ENCODE peak calls at places on chromosome 5, in five cellular contexts. One of them, this sample, is unnamed.

GRCh38 chr5:92939428-92939827 is 641.6 kb downstream of the NR2F1-AS1 start:
- DNase-seq in HL-60: no peak
- DNase-seq in cardiac fibroblast: no peak
- DNase-seq in dorsolateral prefrontal cortex: no peak
- DNase-seq in brain microvascular endothelial cell: no peak
- DNase-seq in this sample: no peak

GRCh38 chr5:111948517-111948916 is 191.5 kb upstream of the NREP start:
- DNase-seq in HL-60: no peak
- DNase-seq in cardiac fibroblast: peak
- DNase-seq in dorsolateral prefrontal cortex: no peak
- DNase-seq in brain microvascular endothelial cell: peak
- DNase-seq in this sample: no peak

GRCh38 chr5:123785160-123786001 is 273.4 kb downstream of the CSNK1G3 start:
- DNase-seq in HL-60: no peak
- DNase-seq in cardiac fibroblast: peak
- DNase-seq in dorsolateral prefrontal cortex: no peak
- DNase-seq in brain microvascular endothelial cell: peak
- DNase-seq in this sample: no peak

GRCh38 chr5:87347272-87347671 is 65.5 kb downstream of the CCNH start:
- DNase-seq in HL-60: no peak
- DNase-seq in cardiac fibroblast: no peak
- DNase-seq in dorsolateral prefrontal cortex: no peak
- DNase-seq in brain microvascular endothelial cell: no peak
- DNase-seq in this sample: no peak

GRCh38 chr5:112854651-112855050 is 6.4 kb upstream of the SRP19 start:
- DNase-seq in HL-60: no peak
- DNase-seq in cardiac fibroblast: no peak
- DNase-seq in dorsolateral prefrontal cortex: no peak
- DNase-seq in brain microvascular endothelial cell: no peak
- DNase-seq in this sample: no peak

GRCh38 chr5:35899805-35900204 is 38.6 kb downstream of the CAPSL start:
- DNase-seq in HL-60: no peak
- DNase-seq in cardiac fibroblast: no peak
- DNase-seq in dorsolateral prefrontal cortex: no peak
- DNase-seq in brain microvascular endothelial cell: no peak
- DNase-seq in this sample: no peak

GRCh38 chr5:142219146-142219545 is 105.7 kb downstream of the SPRY4 start:
- DNase-seq in HL-60: no peak
- DNase-seq in cardiac fibroblast: no peak
- DNase-seq in dorsolateral prefrontal cortex: no peak
- DNase-seq in brain microvascular endothelial cell: no peak
- DNase-seq in this sample: no peak

GRCh38 chr5:77076961-77077820 is 9.9 kb downstream of the ZBED3 start:
- DNase-seq in HL-60: peak
- DNase-seq in cardiac fibroblast: peak
- DNase-seq in dorsolateral prefrontal cortex: peak
- DNase-seq in brain microvascular endothelial cell: peak
- DNase-seq in this sample: peak

GRCh38 chr5:96657068-96657467 is 5.1 kb upstream of the CAST start:
- DNase-seq in HL-60: peak
- DNase-seq in cardiac fibroblast: peak
- DNase-seq in dorsolateral prefrontal cortex: no peak
- DNase-seq in brain microvascular endothelial cell: peak
- DNase-seq in this sample: no peak

GRCh38 chr5:107665036-107665435 is 5.7 kb downstream of the EFNA5 start:
- DNase-seq in HL-60: no peak
- DNase-seq in cardiac fibroblast: no peak
- DNase-seq in dorsolateral prefrontal cortex: no peak
- DNase-seq in brain microvascular endothelial cell: no peak
- DNase-seq in this sample: no peak

GRCh38 chr5:151571270-151572173 is 19.6 kb downstream of the FAT2 start:
- DNase-seq in HL-60: no peak
- DNase-seq in cardiac fibroblast: no peak
- DNase-seq in dorsolateral prefrontal cortex: no peak
- DNase-seq in brain microvascular endothelial cell: no peak
- DNase-seq in this sample: no peak

GRCh38 chr5:41532485-41532884 is 22.1 kb upstream of the PLCXD3 start:
- DNase-seq in HL-60: no peak
- DNase-seq in cardiac fibroblast: no peak
- DNase-seq in dorsolateral prefrontal cortex: no peak
- DNase-seq in brain microvascular endothelial cell: no peak
- DNase-seq in this sample: no peak
- TF ChIP-seq CTCF in HL-60: no peak
- TF ChIP-seq CTCF in cardiac fibroblast: no peak
- TF ChIP-seq CTCF in dorsolateral prefrontal cortex: no peak
- TF ChIP-seq CTCF in brain microvascular endothelial cell: no peak
- TF ChIP-seq CTCF in this sample: no peak

GRCh38 chr5:140791111-140791510 is 3.5 kb upstream of the PCDHA2 start:
- DNase-seq in HL-60: peak
- DNase-seq in cardiac fibroblast: no peak
- DNase-seq in dorsolateral prefrontal cortex: no peak
- DNase-seq in brain microvascular endothelial cell: no peak
- DNase-seq in this sample: no peak

GRCh38 chr5:140794594-140795258 is at the start of gene PCDHA2:
- DNase-seq in HL-60: no peak
- DNase-seq in cardiac fibroblast: no peak
- DNase-seq in dorsolateral prefrontal cortex: no peak
- DNase-seq in brain microvascular endothelial cell: no peak
- DNase-seq in this sample: no peak

GRCh38 chr5:140796718-140797095 is 2.1 kb downstream of the PCDHA2 start:
- DNase-seq in HL-60: no peak
- DNase-seq in cardiac fibroblast: no peak
- DNase-seq in dorsolateral prefrontal cortex: no peak
- DNase-seq in brain microvascular endothelial cell: no peak
- DNase-seq in this sample: no peak

GRCh38 chr5:140800816-140801493 is at the start of gene PCDHA3:
- DNase-seq in HL-60: no peak
- DNase-seq in cardiac fibroblast: peak
- DNase-seq in dorsolateral prefrontal cortex: no peak
- DNase-seq in brain microvascular endothelial cell: no peak
- DNase-seq in this sample: no peak

GRCh38 chr5:140795259-140795641 is 598 bp downstream of the PCDHA2 start:
- DNase-seq in HL-60: no peak
- DNase-seq in cardiac fibroblast: peak
- DNase-seq in dorsolateral prefrontal cortex: no peak
- DNase-seq in brain microvascular endothelial cell: no peak
- DNase-seq in this sample: no peak
- TF ChIP-seq CTCF in HL-60: no peak
- TF ChIP-seq CTCF in cardiac fibroblast: peak
- TF ChIP-seq CTCF in dorsolateral prefrontal cortex: peak
- TF ChIP-seq CTCF in brain microvascular endothelial cell: peak
- TF ChIP-seq CTCF in this sample: peak

GRCh38 chr5:109374625-109375024 is 35.1 kb downstream of the PJA2 start:
- DNase-seq in HL-60: no peak
- DNase-seq in cardiac fibroblast: no peak
- DNase-seq in dorsolateral prefrontal cortex: no peak
- DNase-seq in brain microvascular endothelial cell: no peak
- DNase-seq in this sample: no peak
- TF ChIP-seq CTCF in HL-60: no peak
- TF ChIP-seq CTCF in cardiac fibroblast: no peak
- TF ChIP-seq CTCF in dorsolateral prefrontal cortex: no peak
- TF ChIP-seq CTCF in brain microvascular endothelial cell: peak
- TF ChIP-seq CTCF in this sample: no peak

DNA sequence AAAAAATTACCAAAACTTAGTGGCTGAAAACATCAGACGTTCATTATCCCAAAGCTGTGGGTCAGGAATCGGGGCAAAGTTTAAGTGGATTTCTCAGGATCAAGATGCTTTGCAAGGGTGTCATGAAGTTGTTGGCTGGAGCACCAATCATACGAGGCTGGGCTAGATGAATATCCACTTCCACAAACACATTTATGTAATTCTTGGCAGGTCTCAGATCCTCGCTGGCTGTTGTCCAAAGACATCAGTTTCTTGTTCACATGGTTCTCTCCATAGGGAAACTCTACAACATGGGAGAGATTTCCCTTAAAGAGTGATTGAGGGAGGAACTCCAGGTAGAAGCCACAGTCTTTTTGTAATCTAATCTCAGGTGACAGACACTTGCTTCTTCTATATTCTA is 20.2 kb upstream of the CCDC192 start:
- DNase-seq in HL-60: no peak
- DNase-seq in cardiac fibroblast: peak
- DNase-seq in dorsolateral prefrontal cortex: no peak
- DNase-seq in brain microvascular endothelial cell: peak
- DNase-seq in this sample: no peak
- TF ChIP-seq CTCF in HL-60: no peak
- TF ChIP-seq CTCF in cardiac fibroblast: no peak
- TF ChIP-seq CTCF in dorsolateral prefrontal cortex: no peak
- TF ChIP-seq CTCF in brain microvascular endothelial cell: no peak
- TF ChIP-seq CTCF in this sample: no peak

GRCh38 chr5:170338272-170338671 is 40.7 kb upstream of the LCP2 start:
- DNase-seq in HL-60: no peak
- DNase-seq in cardiac fibroblast: no peak
- DNase-seq in dorsolateral prefrontal cortex: no peak
- DNase-seq in brain microvascular endothelial cell: no peak
- DNase-seq in this sample: no peak

GRCh38 chr5:170339780-170340167 is 42.2 kb upstream of the LCP2 start:
- DNase-seq in HL-60: no peak
- DNase-seq in cardiac fibroblast: no peak
- DNase-seq in dorsolateral prefrontal cortex: no peak
- DNase-seq in brain microvascular endothelial cell: no peak
- DNase-seq in this sample: no peak

GRCh38 chr5:170337055-170337454 is 39.5 kb upstream of the LCP2 start:
- DNase-seq in HL-60: no peak
- DNase-seq in cardiac fibroblast: no peak
- DNase-seq in dorsolateral prefrontal cortex: no peak
- DNase-seq in brain microvascular endothelial cell: no peak
- DNase-seq in this sample: no peak

GRCh38 chr5:170341545-170341944 is 44.0 kb upstream of the LCP2 start:
- DNase-seq in HL-60: no peak
- DNase-seq in cardiac fibroblast: no peak
- DNase-seq in dorsolateral prefrontal cortex: no peak
- DNase-seq in brain microvascular endothelial cell: no peak
- DNase-seq in this sample: no peak

GRCh38 chr5:170338933-170339779 is 41.6 kb upstream of the LCP2 start:
- DNase-seq in HL-60: peak
- DNase-seq in cardiac fibroblast: no peak
- DNase-seq in dorsolateral prefrontal cortex: no peak
- DNase-seq in brain microvascular endothelial cell: no peak
- DNase-seq in this sample: no peak
- TF ChIP-seq CTCF in HL-60: peak
- TF ChIP-seq CTCF in cardiac fibroblast: no peak
- TF ChIP-seq CTCF in dorsolateral prefrontal cortex: peak
- TF ChIP-seq CTCF in brain microvascular endothelial cell: no peak
- TF ChIP-seq CTCF in this sample: no peak

GRCh38 chr5:155485344-155485743 is 471.8 kb downstream of the KIF4B start:
- DNase-seq in HL-60: no peak
- DNase-seq in cardiac fibroblast: no peak
- DNase-seq in dorsolateral prefrontal cortex: no peak
- DNase-seq in brain microvascular endothelial cell: no peak
- DNase-seq in this sample: no peak

GRCh38 chr5:155489949-155490348 is 476.4 kb downstream of the KIF4B start:
- DNase-seq in HL-60: no peak
- DNase-seq in cardiac fibroblast: no peak
- DNase-seq in dorsolateral prefrontal cortex: no peak
- DNase-seq in brain microvascular endothelial cell: no peak
- DNase-seq in this sample: no peak
- TF ChIP-seq CTCF in HL-60: no peak
- TF ChIP-seq CTCF in cardiac fibroblast: no peak
- TF ChIP-seq CTCF in dorsolateral prefrontal cortex: no peak
- TF ChIP-seq CTCF in brain microvascular endothelial cell: no peak
- TF ChIP-seq CTCF in this sample: no peak

DNA sequence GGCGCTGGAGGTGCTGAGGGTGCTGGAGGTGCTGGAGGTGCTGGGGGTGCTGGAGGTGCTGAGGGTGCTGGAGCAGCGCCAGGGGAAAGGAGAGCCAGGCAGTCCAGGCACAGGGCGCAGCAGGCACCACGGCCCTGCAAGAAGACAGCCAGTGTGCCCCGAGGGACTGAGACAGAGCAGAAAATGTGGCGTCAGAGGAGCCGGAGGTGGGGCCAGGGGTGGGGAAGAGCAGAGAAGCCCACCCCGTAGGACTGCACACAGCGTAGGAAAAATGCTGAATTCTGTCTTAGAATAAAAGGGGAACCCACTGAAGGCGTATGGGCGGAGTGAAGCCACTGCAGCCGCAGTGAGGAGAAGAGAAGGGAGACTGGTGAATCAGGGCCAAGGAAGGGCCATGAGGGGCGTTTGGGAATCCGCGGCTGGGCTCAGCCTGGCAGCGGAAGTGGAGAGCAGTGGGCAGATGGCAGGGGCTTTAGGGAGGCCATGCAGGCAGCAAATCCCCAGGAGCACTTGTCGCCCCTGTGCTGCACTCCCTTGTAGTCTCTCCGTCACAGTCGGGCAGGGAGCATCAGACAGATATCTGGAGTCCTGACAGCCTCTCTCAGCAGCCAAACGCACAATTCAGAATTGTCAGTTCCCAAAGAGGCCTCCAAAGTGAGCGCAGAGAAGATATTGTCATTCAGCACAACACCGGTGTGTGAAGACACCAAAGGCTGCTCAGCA is 35.9 kb upstream of the LECT2 start:
- DNase-seq in HL-60: no peak
- DNase-seq in cardiac fibroblast: no peak
- DNase-seq in dorsolateral prefrontal cortex: no peak
- DNase-seq in brain microvascular endothelial cell: no peak
- DNase-seq in this sample: no peak
- TF ChIP-seq CTCF in HL-60: no peak
- TF ChIP-seq CTCF in cardiac fibroblast: no peak
- TF ChIP-seq CTCF in dorsolateral prefrontal cortex: no peak
- TF ChIP-seq CTCF in brain microvascular endothelial cell: no peak
- TF ChIP-seq CTCF in this sample: no peak

DNA sequence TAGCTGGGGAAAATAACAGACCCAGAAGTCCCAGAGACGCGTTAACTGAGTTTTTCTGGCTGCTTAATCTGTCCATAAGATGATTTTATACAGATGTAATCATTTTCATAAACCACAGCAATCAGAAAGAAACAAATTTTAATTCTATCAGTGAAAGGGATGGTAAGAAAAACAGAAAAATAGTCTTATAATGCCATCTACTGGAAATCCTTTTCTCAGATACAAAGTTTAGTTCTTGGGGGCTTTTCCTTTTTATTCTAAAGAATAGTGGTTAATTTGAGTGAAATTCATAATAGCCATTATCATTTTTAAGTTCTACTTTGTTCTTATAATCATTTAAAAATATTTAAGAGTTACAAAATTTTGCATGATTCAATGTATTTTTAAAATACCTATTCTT is 44.4 kb downstream of the DROSHA start:
- DNase-seq in HL-60: no peak
- DNase-seq in cardiac fibroblast: no peak
- DNase-seq in dorsolateral prefrontal cortex: no peak
- DNase-seq in brain microvascular endothelial cell: no peak
- DNase-seq in this sample: no peak
- TF ChIP-seq CTCF in HL-60: no peak
- TF ChIP-seq CTCF in cardiac fibroblast: no peak
- TF ChIP-seq CTCF in dorsolateral prefrontal cortex: peak
- TF ChIP-seq CTCF in brain microvascular endothelial cell: no peak
- TF ChIP-seq CTCF in this sample: peak

GRCh38 chr5:117623042-117623815 is 1048.6 kb upstream of the SEMA6A start:
- DNase-seq in HL-60: no peak
- DNase-seq in cardiac fibroblast: peak
- DNase-seq in dorsolateral prefrontal cortex: no peak
- DNase-seq in brain microvascular endothelial cell: no peak
- DNase-seq in this sample: no peak
- TF ChIP-seq CTCF in HL-60: no peak
- TF ChIP-seq CTCF in cardiac fibroblast: no peak
- TF ChIP-seq CTCF in dorsolateral prefrontal cortex: no peak
- TF ChIP-seq CTCF in brain microvascular endothelial cell: no peak
- TF ChIP-seq CTCF in this sample: no peak

This sample was measured in type B pancreatic cell.